ENCODE peak calls at places on chromosomes 16 and 17, in nine cellular contexts. O, K, S, R, A, F, P, V and Y are unnamed samples.

GRCh38 chr16:57828272-57829161 is 26.2 kb upstream of the KIFC3 start:
- DNase-seq in O (no peak), K (no peak), S (no peak), R (no peak), A (no peak), F (no peak), P (no peak), V (no peak), Y (no peak)

GRCh38 chr17:28427372-28427771 is 21.4 kb upstream of the SLC46A1 start:
- DNase-seq in O (no peak), K (no peak), S (no peak), R (no peak), A (no peak), F (no peak), P (no peak), V (no peak), Y (no peak)

GRCh38 chr17:2593846-2594656 is 597 bp downstream of the PAFAH1B1 start:
- DNase-seq in O (peak), K (peak), S (peak), R (peak), A (no peak), F (peak), P (peak), V (peak), Y (peak)

GRCh38 chr16:11080327-11080967 is 136.1 kb downstream of the CLEC16A start:
- DNase-seq in O (no peak), K (no peak), S (no peak), R (no peak), A (no peak), F (no peak), P (no peak), V (no peak), Y (no peak)

GRCh38 chr16:2078096-2078495 is 30.3 kb downstream of the TSC2 start:
- DNase-seq in O (no peak), K (no peak), S (no peak), R (no peak), A (no peak), F (no peak), P (no peak), V (no peak), Y (no peak)

GRCh38 chr16:86824751-86825310 is 246.5 kb downstream of the FOXL1 start:
- DNase-seq in O (no peak), K (peak), S (no peak), R (no peak), A (no peak), F (no peak), P (peak), V (peak), Y (no peak)

GRCh38 chr16:53743149-53743566 is 39.2 kb downstream of the FTO start:
- DNase-seq in O (no peak), K (no peak), S (no peak), R (no peak), A (no peak), F (no peak), P (peak), V (peak), Y (no peak)

GRCh38 chr17:8016632-8017424 is 14.4 kb downstream of the GUCY2D start:
- DNase-seq in O (peak), K (peak), S (peak), R (peak), A (no peak), F (peak), P (peak), V (peak), Y (no peak)

GRCh38 chr17:1165836-1166235 is 13.9 kb downstream of the ABR start:
- DNase-seq in O (no peak), K (no peak), S (no peak), R (no peak), A (no peak), F (no peak), P (no peak), V (no peak), Y (no peak)

GRCh38 chr17:80990921-80991644 is 558 bp upstream of the CHMP6 start:
- DNase-seq in O (no peak), K (peak), S (no peak), R (no peak), A (no peak), F (no peak), P (no peak), V (no peak), Y (peak)

GRCh38 chr17:6421700-6422604 is 13.0 kb downstream of the AIPL1 start:
- DNase-seq in O (peak), K (peak), S (peak), R (peak), A (peak), F (peak), P (peak), V (peak), Y (no peak)

GRCh38 chr16:55478827-55479559 is at the start of gene MMP2:
- DNase-seq in O (peak), K (peak), S (no peak), R (peak), A (no peak), F (peak), P (peak), V (peak), Y (no peak)

GRCh38 chr17:39667262-39668140 is 752 bp upstream of the PNMT start:
- DNase-seq in O (no peak), K (no peak), S (no peak), R (no peak), A (no peak), F (peak), P (no peak), V (no peak), Y (no peak)

GRCh38 chr16:12272264-12272663 is 295.7 kb downstream of the SNX29 start:
- DNase-seq in O (no peak), K (no peak), S (no peak), R (no peak), A (no peak), F (no peak), P (no peak), V (no peak), Y (no peak)

GRCh38 chr16:1216296-1216619 is 8.8 kb downstream of the TPSG1 start:
- DNase-seq in O (no peak), K (no peak), S (no peak), R (no peak), A (no peak), F (no peak), P (no peak), V (no peak), Y (no peak)

GRCh38 chr17:34998205-34998604 is 17.9 kb downstream of the LIG3 start:
- DNase-seq in O (peak), K (peak), S (peak), R (peak), A (no peak), F (peak), P (peak), V (peak), Y (peak)

GRCh38 chr17:77666881-77667395 is 291.6 kb upstream of the TNRC6C start:
- DNase-seq in O (no peak), K (no peak), S (no peak), R (no peak), A (no peak), F (no peak), P (no peak), V (no peak), Y (peak)

GRCh38 chr17:76726766-76727718 is at the start of gene METTL23:
- DNase-seq in O (peak), K (peak), S (peak), R (peak), A (no peak), F (peak), P (peak), V (peak), Y (peak)

GRCh38 chr17:68605914-68606313 is 4.7 kb upstream of the FAM20A start:
- DNase-seq in O (no peak), K (no peak), S (no peak), R (no peak), A (no peak), F (no peak), P (no peak), V (no peak), Y (no peak)
- TF ChIP-seq CTCF in O (no peak), K (no peak), S (no peak), R (no peak), A (no peak), F (no peak), P (no peak), V (no peak), Y (no peak)

GRCh38 chr17:53948323-53948722 is 125.6 kb downstream of the KIF2B start:
- DNase-seq in O (no peak), K (no peak), S (no peak), R (no peak), A (no peak), F (no peak), P (no peak), V (no peak), Y (no peak)

GRCh38 chr17:53949473-53950090 is 126.9 kb downstream of the KIF2B start:
- DNase-seq in O (no peak), K (no peak), S (no peak), R (no peak), A (no peak), F (no peak), P (no peak), V (no peak), Y (no peak)

GRCh38 chr17:53950858-53951250 is 128.1 kb downstream of the KIF2B start:
- DNase-seq in O (no peak), K (no peak), S (no peak), R (no peak), A (no peak), F (no peak), P (no peak), V (no peak), Y (no peak)

DNA sequence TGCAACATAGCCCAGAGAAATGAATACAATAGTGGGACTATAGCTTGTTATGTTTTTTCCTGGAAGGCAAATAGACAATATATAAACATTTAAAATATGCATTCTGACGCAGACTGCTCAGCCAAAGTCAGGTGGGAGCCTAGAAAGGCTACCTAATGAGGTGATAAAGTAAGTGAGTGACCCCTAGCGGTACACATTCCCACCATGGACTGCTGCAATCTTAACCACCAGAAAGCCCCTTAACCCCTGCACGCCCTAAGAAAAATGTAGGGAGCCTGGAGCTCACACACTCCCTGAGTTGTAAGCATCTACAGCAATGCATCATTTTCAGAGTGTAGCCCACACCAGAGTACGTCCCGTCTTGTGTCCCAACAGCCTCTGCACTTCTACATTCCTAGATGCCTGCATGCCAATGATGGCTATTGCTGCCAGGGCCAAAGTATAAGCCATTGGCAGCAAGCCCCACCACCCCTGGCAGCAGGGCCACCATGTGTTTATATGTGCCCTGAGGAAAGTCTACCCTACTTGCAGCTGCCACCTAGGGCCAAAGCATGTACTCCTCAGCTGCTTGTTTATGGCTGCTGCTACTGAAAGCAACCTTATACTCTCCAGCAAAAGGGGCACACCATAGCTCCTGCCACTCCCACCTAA is 127.6 kb downstream of the KIF2B start:
- DNase-seq in O (no peak), K (no peak), S (no peak), R (no peak), A (no peak), F (no peak), P (no peak), V (no peak), Y (no peak)
- TF ChIP-seq CTCF in O (peak), K (no peak), S (no peak), R (no peak), A (no peak), F (no peak), P (no peak), V (no peak), Y (no peak)

GRCh38 chr16:69141014-69141413 is 8.6 kb downstream of the UTP4 start:
- DNase-seq in O (no peak), K (no peak), S (no peak), R (no peak), A (no peak), F (no peak), P (no peak), V (no peak), Y (no peak)

GRCh38 chr16:69138608-69139007 is 6.2 kb downstream of the UTP4 start:
- DNase-seq in O (no peak), K (no peak), S (no peak), R (no peak), A (no peak), F (no peak), P (no peak), V (no peak), Y (no peak)

GRCh38 chr16:69141936-69142335 is 9.5 kb downstream of the UTP4 start:
- DNase-seq in O (no peak), K (no peak), S (no peak), R (no peak), A (no peak), F (no peak), P (no peak), V (no peak), Y (no peak)

GRCh38 chr16:69145658-69146057 is 13.2 kb downstream of the UTP4 start:
- DNase-seq in O (no peak), K (no peak), S (no peak), R (no peak), A (no peak), F (peak), P (peak), V (no peak), Y (no peak)

DNA sequence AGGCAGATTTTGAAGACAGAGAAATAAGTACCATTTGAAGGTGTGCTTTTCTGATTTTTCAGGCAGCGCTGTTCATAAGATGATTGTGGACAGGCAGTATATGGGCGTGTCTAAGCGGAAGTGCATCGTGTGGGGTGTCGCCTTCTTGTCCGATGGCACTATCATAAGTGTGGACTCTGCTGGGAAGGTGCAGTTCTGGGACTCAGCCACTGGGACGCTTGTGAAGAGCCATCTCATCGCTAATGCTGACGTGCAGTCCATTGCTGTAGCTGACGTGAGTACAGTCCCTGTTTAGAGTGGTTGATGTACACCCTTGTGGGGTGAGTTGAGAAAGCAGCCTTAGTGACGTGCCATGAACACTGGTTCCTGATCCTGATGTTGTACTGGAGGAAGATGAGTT is 10.7 kb downstream of the UTP4 start:
- DNase-seq in O (no peak), K (no peak), S (no peak), R (no peak), A (no peak), F (no peak), P (peak), V (no peak), Y (no peak)
- TF ChIP-seq CTCF in O (peak), K (no peak), S (no peak), R (no peak), A (no peak), F (no peak), P (peak), V (no peak), Y (no peak)

GRCh38 chr16:81446318-81447275 is 2.0 kb downstream of the CMIP start:
- DNase-seq in O (no peak), K (peak), S (no peak), R (no peak), A (no peak), F (peak), P (no peak), V (no peak), Y (peak)

GRCh38 chr16:81444448-81445121 is at the start of gene CMIP:
- DNase-seq in O (peak), K (peak), S (peak), R (peak), A (no peak), F (peak), P (peak), V (peak), Y (peak)

GRCh38 chr16:81445926-81446317 is 1.3 kb downstream of the CMIP start:
- DNase-seq in O (no peak), K (no peak), S (no peak), R (no peak), A (no peak), F (no peak), P (no peak), V (no peak), Y (no peak)

GRCh38 chr16:81443688-81444447 is 740 bp upstream of the CMIP start:
- DNase-seq in O (peak), K (peak), S (peak), R (peak), A (no peak), F (no peak), P (no peak), V (no peak), Y (no peak)

DNA sequence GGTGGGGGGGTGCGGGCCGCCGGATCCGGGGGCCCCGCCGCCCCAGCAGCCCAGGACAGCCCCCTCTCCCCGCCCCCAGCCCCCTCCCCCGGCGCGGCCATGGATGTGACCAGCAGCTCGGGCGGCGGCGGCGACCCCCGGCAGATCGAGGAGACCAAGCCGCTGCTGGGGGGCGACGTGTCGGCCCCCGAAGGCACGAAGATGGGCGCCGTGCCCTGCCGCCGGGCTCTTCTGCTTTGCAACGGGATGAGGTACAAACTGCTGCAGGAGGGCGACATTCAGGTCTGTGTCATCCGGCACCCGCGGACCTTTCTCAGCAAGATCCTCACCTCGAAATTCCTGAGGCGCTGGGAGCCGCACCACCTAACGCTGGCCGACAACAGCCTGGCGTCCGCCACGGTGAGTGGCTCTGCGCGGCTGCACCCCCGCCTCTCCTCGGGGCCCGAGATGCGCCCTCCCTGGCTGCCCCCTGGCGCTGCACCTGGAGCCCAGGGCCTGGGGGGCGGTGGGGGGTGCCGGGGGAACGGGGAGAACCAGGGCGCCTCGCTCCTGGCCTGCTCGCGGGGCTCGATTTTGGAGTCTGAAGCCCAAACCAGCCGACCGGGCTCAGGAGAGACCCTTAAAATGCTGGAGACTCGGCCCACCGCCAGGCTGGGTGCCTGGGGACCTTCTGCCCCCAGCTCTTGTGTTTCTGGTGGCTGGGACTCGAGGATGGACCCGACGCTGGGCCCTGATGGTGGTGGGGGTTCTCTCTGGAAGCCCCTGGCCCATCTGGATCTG is 725 bp downstream of the CMIP start:
- DNase-seq in O (no peak), K (no peak), S (no peak), R (peak), A (no peak), F (peak), P (peak), V (peak), Y (peak)
- TF ChIP-seq CTCF in O (peak), K (no peak), S (peak), R (no peak), A (peak), F (no peak), P (peak), V (peak), Y (peak)

DNA sequence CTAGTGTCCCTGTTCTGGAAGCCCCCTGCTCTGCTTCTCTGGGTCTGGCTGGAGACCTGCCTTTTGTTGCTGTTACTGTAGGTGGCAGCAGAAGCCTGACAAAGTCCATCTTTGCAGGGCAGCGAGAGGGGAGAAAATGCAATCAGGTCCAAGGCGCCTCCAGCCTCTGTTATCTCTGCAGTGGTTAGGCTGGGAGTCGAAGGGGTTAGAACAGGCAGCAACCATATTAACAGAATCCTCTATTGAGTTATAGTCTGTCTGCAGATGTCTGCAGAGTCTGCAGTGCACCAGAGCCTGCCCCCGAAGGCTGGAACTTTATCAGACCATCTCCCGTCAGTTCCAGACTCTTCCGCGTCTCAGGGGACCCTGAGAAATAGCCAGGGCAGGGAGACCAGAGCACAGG is 404.9 kb upstream of the EEF2KMT start:
- DNase-seq in O (peak), K (no peak), S (no peak), R (peak), A (no peak), F (no peak), P (no peak), V (no peak), Y (no peak)
- TF ChIP-seq CTCF in O (peak), K (no peak), S (peak), R (peak), A (peak), F (no peak), P (no peak), V (peak), Y (peak)